ENCODE peak calls at places on chromosomes 11 and 22, in eight cellular contexts. U is Right ventricle myocardium superior; T is cardiac septum; N is pancreas; K is fibroblast of mammary gland; S is CD8-positive, alpha-beta T cell; M is activated CD4-positive, alpha-beta T cell treated with anti-CD3 and anti-CD28 coated beads, Interleukin-2, amount 50 U/mL, for 24 hours; A is KG1. Z is an unnamed sample.

GRCh38 chr11:110518809-110519514 is 89.2 kb downstream of the FDX1 start:
- DNase-seq in T (no peak), U (no peak), S (no peak), M (no peak), N (no peak), K (peak), A (no peak), Z (no peak)

GRCh38 chr22:49151256-49152131 is 676.2 kb downstream of the BRD1 start:
- DNase-seq in A (no peak), S (no peak), N (no peak), U (no peak), K (no peak), M (no peak), T (no peak), Z (peak)

GRCh38 chr22:21761086-21761485 is 25.5 kb upstream of the YPEL1 start:
- DNase-seq in M (no peak), K (no peak), U (no peak), S (no peak), N (no peak), T (no peak), A (no peak), Z (no peak)

GRCh38 chr11:76667271-76667818 is 3.2 kb downstream of the LRRC32 start:
- DNase-seq in N (peak), T (no peak), M (no peak), A (no peak), S (no peak), U (peak), K (no peak), Z (peak)

GRCh38 chr11:45301537-45302246 is 15.6 kb upstream of the SYT13 start:
- DNase-seq in M (no peak), K (no peak), T (peak), U (no peak), A (no peak), N (no peak), S (no peak), Z (no peak)

GRCh38 chr11:17020831-17021230 is 6.6 kb upstream of the PLEKHA7 start:
- DNase-seq in A (no peak), T (no peak), S (no peak), M (no peak), U (no peak), N (no peak), K (peak), Z (no peak)

GRCh38 chr11:74004046-74004693 is 4.7 kb downstream of the UCP3 start:
- DNase-seq in T (no peak), U (no peak), S (no peak), N (peak), A (no peak), M (no peak), K (no peak), Z (no peak)

GRCh38 chr11:28835790-28836189 is 727.6 kb downstream of the METTL15 start:
- DNase-seq in T (no peak), A (no peak), S (no peak), U (no peak), N (no peak), M (no peak), K (peak), Z (no peak)

GRCh38 chr22:47631571-47632102 is 869.2 kb downstream of the TBC1D22A start:
- DNase-seq in S (no peak), A (no peak), T (no peak), U (no peak), K (no peak), M (no peak), N (no peak), Z (peak)

GRCh38 chr11:121194731-121195596 is 93.9 kb downstream of the TECTA start:
- DNase-seq in U (no peak), S (peak), A (peak), K (peak), N (no peak), M (peak), T (no peak), Z (no peak)

GRCh38 chr11:117095301-117096139 is 2.7 kb downstream of the SIK3 start:
- DNase-seq in K (peak), T (no peak), U (no peak), N (no peak), M (no peak), S (no peak), A (peak), Z (no peak)

GRCh38 chr22:31142285-31142684 is 2.0 kb upstream of the PLA2G3 start:
- DNase-seq in T (peak), M (no peak), U (no peak), S (no peak), K (no peak), N (no peak), A (no peak), Z (peak)

GRCh38 chr22:38107692-38108515 is 2.6 kb downstream of the BAIAP2L2 start:
- DNase-seq in N (peak), T (no peak), M (no peak), U (peak), K (no peak), S (no peak), A (no peak), Z (no peak)

Z was measured in upper lobe of right lung.